ENCODE peak calls at places on chromosome 14, in six cellular contexts. K, U, P, R, M and W are unnamed samples.

GRCh38 chr14:42095155-42095554 is 488.5 kb downstream of the LRFN5 start:
- DNase-seq in K (no peak), U (no peak), P (no peak), R (peak), M (no peak), W (peak)

GRCh38 chr14:68332011-68332410 is 460.9 kb downstream of the ZFP36L1 start:
- DNase-seq in K (no peak), U (no peak), P (no peak), R (no peak), M (no peak), W (no peak)

GRCh38 chr14:31692376-31692781 is 131.2 kb downstream of the NUBPL start:
- DNase-seq in K (no peak), U (no peak), P (no peak), R (peak), M (no peak), W (no peak)

GRCh38 chr14:60815371-60815770 is 80.8 kb downstream of the MNAT1 start:
- DNase-seq in K (no peak), U (no peak), P (no peak), R (peak), M (no peak), W (no peak)

GRCh38 chr14:77301103-77301502 is 19.6 kb downstream of the POMT2 start:
- DNase-seq in K (peak), U (no peak), P (peak), R (peak), M (peak), W (peak)

GRCh38 chr14:70771781-70772212 is 37.5 kb downstream of the MAP3K9 start:
- DNase-seq in K (no peak), U (no peak), P (no peak), R (no peak), M (no peak), W (no peak)

GRCh38 chr14:67674139-67674479 is 323 bp downstream of the VTI1B start:
- DNase-seq in K (peak), U (peak), P (peak), R (peak), M (peak), W (peak)

GRCh38 chr14:90354551-90355298 is 23.0 kb upstream of the NRDE2 start:
- DNase-seq in K (no peak), U (no peak), P (no peak), R (no peak), M (no peak), W (no peak)

GRCh38 chr14:53946404-53947400 is 9.9 kb downstream of the BMP4 start:
- DNase-seq in K (no peak), U (no peak), P (no peak), R (no peak), M (no peak), W (peak)

GRCh38 chr14:71688576-71688975 is 243.7 kb upstream of the RGS6 start:
- DNase-seq in K (no peak), U (no peak), P (no peak), R (peak), M (no peak), W (no peak)

GRCh38 chr14:28954025-28954424 is 187.4 kb downstream of the FOXG1 start:
- DNase-seq in K (no peak), U (no peak), P (no peak), R (no peak), M (no peak), W (no peak)

GRCh38 chr14:61911534-61911933 is 149.3 kb downstream of the SNAPC1 start:
- DNase-seq in K (no peak), U (no peak), P (no peak), R (no peak), M (no peak), W (peak)

GRCh38 chr14:74855945-74856344 is 20.0 kb downstream of the PROX2 start:
- DNase-seq in K (no peak), U (no peak), P (no peak), R (no peak), M (no peak), W (no peak)

GRCh38 chr14:101073598-101073965 is 170.1 kb upstream of the RTL1 start:
- DNase-seq in K (peak), U (no peak), P (no peak), R (no peak), M (no peak), W (no peak)

GRCh38 chr14:103142031-103142430 is 18.8 kb downstream of the TNFAIP2 start:
- DNase-seq in K (no peak), U (no peak), P (no peak), R (no peak), M (no peak), W (no peak)

GRCh38 chr14:105292810-105293711 is 7.7 kb downstream of the BRF1 start:
- DNase-seq in K (no peak), U (no peak), P (no peak), R (no peak), M (peak), W (no peak)

GRCh38 chr14:99809376-99809775 is 16.2 kb downstream of the EML1 start:
- DNase-seq in K (peak), U (no peak), P (no peak), R (peak), M (no peak), W (peak)

GRCh38 chr14:75299064-75299463 is 20.4 kb downstream of the FOS start:
- DNase-seq in K (peak), U (no peak), P (no peak), R (peak), M (no peak), W (no peak)

GRCh38 chr14:101965796-101966718 is 1.7 kb downstream of the DYNC1H1 start:
- DNase-seq in K (no peak), U (no peak), P (no peak), R (no peak), M (no peak), W (no peak)